ENCODE peak calls at places on chromosomes 7 and 10, in four cellular contexts. I, O, F and T are unnamed samples.

GRCh38 chr10:65708057-65708456 is 1217.8 kb upstream of the LRRTM3 start:
- DNase-seq in I (no peak), O (no peak), F (no peak), T (no peak)

GRCh38 chr7:100567045-100567730 is 6.5 kb downstream of the SAP25 start:
- DNase-seq in I (no peak), O (no peak), F (no peak), T (no peak)

GRCh38 chr10:49419005-49419404 is 23.1 kb upstream of the DRGX start:
- DNase-seq in I (peak), O (no peak), F (no peak), T (no peak)

GRCh38 chr7:2380461-2380860 is 22.9 kb upstream of the CHST12 start:
- DNase-seq in I (no peak), O (no peak), F (no peak), T (no peak)

GRCh38 chr7:130912086-130912909 is 178.3 kb upstream of the KLF14 start:
- DNase-seq in I (no peak), O (no peak), F (no peak), T (no peak)

GRCh38 chr10:118522791-118523498 is 72.5 kb downstream of the PRLHR start:
- DNase-seq in I (no peak), O (no peak), F (no peak), T (no peak)

GRCh38 chr10:68869623-68870022 is 31.5 kb upstream of the DDX50 start:
- DNase-seq in I (no peak), O (no peak), F (no peak), T (no peak)

GRCh38 chr10:17768957-17769356 is 17.0 kb downstream of the TMEM236 start:
- DNase-seq in I (no peak), O (no peak), F (no peak), T (no peak)

GRCh38 chr7:2774280-2774679 is 69.8 kb downstream of the GNA12 start:
- DNase-seq in I (no peak), O (no peak), F (no peak), T (no peak)

GRCh38 chr7:81691199-81691821 is 78.5 kb downstream of the HGF start:
- DNase-seq in I (no peak), O (no peak), F (no peak), T (no peak)

GRCh38 chr10:100670828-100671479 is 74.4 kb upstream of the PAX2 start:
- DNase-seq in I (peak), O (peak), F (no peak), T (no peak)

GRCh38 chr7:126803060-126803665 is 449.6 kb downstream of the GRM8 start:
- DNase-seq in I (no peak), O (peak), F (peak), T (peak)

GRCh38 chr7:45001826-45002225 is 1.8 kb downstream of the CCM2 start:
- DNase-seq in I (no peak), O (no peak), F (no peak), T (no peak)

GRCh38 chr7:129076886-129077285 is 22.0 kb upstream of the TNPO3 start:
- DNase-seq in I (no peak), O (no peak), F (no peak), T (no peak)